ENCODE peak calls at places on chromosomes 13 and 19, in five cellular contexts. G, H, A, J and L are unnamed samples.
A peak's percentile ranks its signal among the peaks of the same experiment; 100 is the strongest.

GRCh38 chr13:112569771-112570288 is 18.1 kb downstream of the TUBGCP3 start:
- ATAC-seq in G (no peak), H (no peak), A (no peak), J (no peak), L (no peak)

GRCh38 chr13:98445340-98446233 is 131.3 kb downstream of the STK24 start:
- ATAC-seq in G (peak; percentile 84), H (peak; percentile 95), A (peak; percentile 90), J (peak; percentile 77), L (peak; percentile 78)

GRCh38 chr13:42699922-42700321 is 81.5 kb upstream of the FAM216B start:
- ATAC-seq in G (no peak), H (no peak), A (no peak), J (no peak), L (no peak)

GRCh38 chr19:8698433-8699063 is at the start of gene ACTL9:
- ATAC-seq in G (no peak), H (no peak), A (no peak), J (no peak), L (no peak)

GRCh38 chr19:10346509-10346908 is 7.1 kb upstream of the ICAM3 start:
- ATAC-seq in G (peak; percentile 69), H (no peak), A (peak; percentile 46), J (peak; percentile 29), L (peak; percentile 51)

GRCh38 chr19:18772620-18773587 is 18.2 kb downstream of the COMP start:
- ATAC-seq in G (no peak), H (no peak), A (no peak), J (peak; percentile 53), L (no peak)

GRCh38 chr13:108495686-108496363 is 133.6 kb upstream of the MYO16 start:
- ATAC-seq in G (no peak), H (peak; percentile 55), A (no peak), J (peak; percentile 35), L (peak; percentile 29)

GRCh38 chr19:28466107-28467045 is 746.6 kb downstream of the UQCRFS1 start:
- ATAC-seq in G (no peak), H (no peak), A (no peak), J (no peak), L (no peak)

GRCh38 chr19:5837768-5838364 is 1.6 kb downstream of the FUT6 start:
- ATAC-seq in G (no peak), H (no peak), A (no peak), J (no peak), L (no peak)

GRCh38 chr13:24043590-24044350 is 116.8 kb upstream of the SPATA13 start:
- ATAC-seq in G (no peak), H (no peak), A (no peak), J (no peak), L (no peak)

GRCh38 chr19:28309072-28309471 is 903.9 kb downstream of the UQCRFS1 start:
- ATAC-seq in G (peak; percentile 53), H (no peak), A (no peak), J (no peak), L (no peak)

GRCh38 chr19:49672131-49672919 is 4.7 kb upstream of the PRMT1 start:
- ATAC-seq in G (no peak), H (no peak), A (peak; percentile 30), J (no peak), L (no peak)

GRCh38 chr13:99218969-99219368 is 18.3 kb downstream of the UBAC2 start:
- ATAC-seq in G (no peak), H (peak; percentile 86), A (no peak), J (no peak), L (no peak)

GRCh38 chr19:41480336-41480735 is 37.4 kb downstream of the ERICH4 start:
- ATAC-seq in G (no peak), H (no peak), A (no peak), J (no peak), L (no peak)

GRCh38 chr19:45717983-45718650 is 12.6 kb downstream of the FBXO46 start:
- ATAC-seq in G (no peak), H (no peak), A (no peak), J (no peak), L (no peak)

GRCh38 chr19:18737954-18738351 is 53.2 kb downstream of the COMP start:
- ATAC-seq in G (no peak), H (no peak), A (no peak), J (no peak), L (no peak)

GRCh38 chr13:49044849-49045248 is 69.1 kb downstream of the FNDC3A start:
- ATAC-seq in G (no peak), H (no peak), A (no peak), J (no peak), L (no peak)

GRCh38 chr19:7921302-7921954 is 1.3 kb downstream of the SNAPC2 start:
- ATAC-seq in G (no peak), H (no peak), A (no peak), J (no peak), L (no peak)

GRCh38 chr13:101098873-101099272 is 317.4 kb downstream of the NALCN start:
- ATAC-seq in G (peak; percentile 10), H (no peak), A (no peak), J (no peak), L (no peak)

GRCh38 chr19:58084596-58085347 is 13.3 kb downstream of the ZSCAN18 start:
- ATAC-seq in G (no peak), H (no peak), A (no peak), J (no peak), L (no peak)

GRCh38 chr13:80239571-80240255 is 101.2 kb downstream of the SPRY2 start:
- ATAC-seq in G (no peak), H (no peak), A (no peak), J (no peak), L (no peak)

GRCh38 chr13:91122766-91123165 is 224.7 kb upstream of the MIR17HG start:
- ATAC-seq in G (no peak), H (no peak), A (no peak), J (no peak), L (no peak)